ENCODE peak calls at places on chromosomes 2 and 18, in seven cellular contexts. C, Q, V, D, Y, P and B are unnamed samples.
A peak's percentile ranks its signal among the peaks of the same experiment; 100 is the strongest.

GRCh38 chr2:63643486-63643885 is 54.7 kb downstream of the MDH1 start:
- DNase-seq in V (no peak), Q (no peak), C (no peak), D (no peak), Y (no peak), P (no peak), B (no peak)

GRCh38 chr2:30958571-30959220 is 151.4 kb upstream of the CAPN13 start:
- DNase-seq in P (no peak), D (no peak), Q (no peak), C (no peak), Y (no peak), V (no peak), B (no peak)

GRCh38 chr2:233417282-233417681 is 63.0 kb downstream of the DGKD start:
- DNase-seq in Y (no peak), C (no peak), Q (no peak), P (no peak), V (no peak), D (no peak), B (no peak)

GRCh38 chr2:64426191-64426952 is 27.6 kb upstream of the LGALSL start:
- DNase-seq in C (no peak), Q (no peak), D (no peak), Y (no peak), V (no peak), P (no peak), B (no peak)

GRCh38 chr2:105671156-105671555 is 73.6 kb upstream of the NCK2 start:
- DNase-seq in V (no peak), Q (no peak), C (no peak), P (peak; percentile 28), D (no peak), Y (no peak), B (peak; percentile 43)

GRCh38 chr2:202311823-202312388 is 46.3 kb downstream of the NOP58 start:
- DNase-seq in P (no peak), V (no peak), Y (no peak), Q (no peak), D (no peak), C (no peak), B (no peak)

GRCh38 chr2:201058914-201059313 is 12.6 kb downstream of the HYCC2 start:
- DNase-seq in C (no peak), P (no peak), D (no peak), Q (no peak), V (no peak), Y (no peak), B (no peak)

GRCh38 chr2:182650704-182651103 is 65.4 kb upstream of the DNAJC10 start:
- DNase-seq in P (peak; percentile 13), Y (no peak), C (peak; percentile 29), D (no peak), Q (no peak), V (no peak), B (peak; percentile 61)

GRCh38 chr2:7115364-7115763 is 198.2 kb downstream of the RNF144A start:
- DNase-seq in D (no peak), Y (no peak), Q (no peak), C (no peak), P (no peak), V (no peak), B (no peak)

GRCh38 chr2:28901202-28901601 is 6.7 kb downstream of the WDR43 start:
- DNase-seq in C (peak; percentile 9), P (no peak), D (no peak), Y (no peak), Q (no peak), V (no peak), B (no peak)

GRCh38 chr2:72104821-72105588 is 42.7 kb downstream of the CYP26B1 start:
- DNase-seq in D (no peak), V (no peak), Y (peak; percentile 36), Q (no peak), C (no peak), P (no peak), B (no peak)

GRCh38 chr2:113283704-113284284 is 5.1 kb upstream of the PAX8 start:
- DNase-seq in Y (no peak), C (no peak), P (peak; percentile 84), Q (no peak), D (no peak), V (no peak), B (peak; percentile 88)

GRCh38 chr2:233867993-233868532 is at the start of gene MSL3B:
- DNase-seq in Q (peak; percentile 36), D (peak; percentile 58), P (peak; percentile 73), V (peak; percentile 26), Y (peak; percentile 87), C (peak; percentile 79), B (peak; percentile 92)

GRCh38 chr18:35467624-35468016 is 30.1 kb downstream of the INO80C start:
- DNase-seq in C (peak; percentile 64), D (no peak), V (no peak), Y (no peak), Q (no peak), P (no peak), B (no peak)

GRCh38 chr2:241069821-241070281 is 32.2 kb downstream of the MTERF4 start:
- DNase-seq in Q (no peak), P (no peak), V (no peak), D (no peak), C (no peak), Y (peak; percentile 41), B (peak; percentile 6)

GRCh38 chr2:153963247-153963646 is 91.5 kb downstream of the GALNT13 start:
- DNase-seq in Q (no peak), C (no peak), Y (no peak), D (no peak), P (no peak), V (no peak), B (no peak)

GRCh38 chr2:235623052-235623451 is 129.2 kb downstream of the AGAP1 start:
- DNase-seq in Q (no peak), D (no peak), P (no peak), C (no peak), V (no peak), Y (no peak), B (no peak)

GRCh38 chr2:232438051-232438450 is 17.9 kb upstream of the ALPI start:
- DNase-seq in Q (no peak), D (no peak), P (no peak), V (no peak), C (no peak), Y (no peak), B (peak; percentile 4)

GRCh38 chr2:205675861-205676516 is 6.3 kb upstream of the NRP2 start:
- DNase-seq in C (peak; percentile 36), V (no peak), P (peak; percentile 70), Q (no peak), D (no peak), Y (peak; percentile 47), B (peak; percentile 75)

GRCh38 chr2:200298816-200299215 is 7.7 kb upstream of the SPATS2L start:
- DNase-seq in P (no peak), V (no peak), D (no peak), Y (no peak), Q (no peak), C (no peak), B (no peak)